ENCODE peak calls at places on chromosomes 13 and 19, in six cellular contexts. A, X, F, B, V and H are unnamed samples.

GRCh38 chr19:35790981-35791813 is 15.8 kb downstream of the ARHGAP33 start:
- DNase-seq in A (no peak), X (no peak), F (no peak), B (no peak), V (peak), H (no peak)

GRCh38 chr13:44412341-44412935 is 38.8 kb downstream of the SERP2 start:
- DNase-seq in A (no peak), X (no peak), F (no peak), B (no peak), V (no peak), H (no peak)

GRCh38 chr13:93227280-93227905 is 786 bp downstream of the GPC6 start:
- DNase-seq in A (no peak), X (peak), F (peak), B (no peak), V (peak), H (no peak)

GRCh38 chr13:52850396-52851152 is 2.1 kb upstream of the PCDH8 start:
- DNase-seq in A (peak), X (peak), F (peak), B (no peak), V (peak), H (peak)

GRCh38 chr13:39023316-39023715 is 14.6 kb downstream of the PROSER1 start:
- DNase-seq in A (no peak), X (no peak), F (no peak), B (no peak), V (no peak), H (no peak)

GRCh38 chr13:24834902-24835510 is 71.0 kb downstream of the RNF17 start:
- DNase-seq in A (peak), X (no peak), F (no peak), B (no peak), V (no peak), H (no peak)

GRCh38 chr19:4328243-4328990 is 10.2 kb downstream of the STAP2 start:
- DNase-seq in A (peak), X (peak), F (peak), B (peak), V (no peak), H (peak)

GRCh38 chr13:19075418-19075817 is 106.2 kb downstream of the TUBA3C start:
- DNase-seq in A (no peak), X (no peak), F (no peak), B (no peak), V (no peak), H (no peak)

GRCh38 chr19:35639321-35639639 is 2.3 kb upstream of the ETV2 start:
- DNase-seq in A (no peak), X (no peak), F (no peak), B (no peak), V (no peak), H (no peak)

GRCh38 chr19:20307127-20307526 is 140.1 kb downstream of the ZNF486 start:
- DNase-seq in A (no peak), X (no peak), F (no peak), B (no peak), V (no peak), H (no peak)

GRCh38 chr19:6717441-6717971 is 2.9 kb downstream of the C3 start:
- DNase-seq in A (no peak), X (no peak), F (no peak), B (no peak), V (no peak), H (no peak)

GRCh38 chr19:42555317-42555716 is 27.0 kb upstream of the CEACAM1 start:
- DNase-seq in A (no peak), X (no peak), F (no peak), B (no peak), V (no peak), H (no peak)

DNA sequence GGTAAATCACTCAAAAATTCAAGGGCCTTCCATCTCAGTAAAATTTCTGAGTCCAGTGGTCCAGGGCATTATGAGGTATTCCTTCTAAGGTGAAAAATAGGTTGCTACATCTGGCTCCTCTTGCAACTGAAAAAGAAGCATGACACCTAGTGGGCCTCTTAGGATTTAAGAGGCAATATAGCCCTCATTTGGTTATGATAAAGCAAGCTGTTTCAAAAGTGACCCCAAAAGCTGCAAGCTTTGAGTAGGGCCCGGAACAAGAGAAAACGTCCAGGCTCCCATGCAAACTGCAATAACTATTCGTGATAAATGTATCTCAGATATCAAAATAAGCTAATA is 1910.2 kb upstream of the PRR20A start:
- DNase-seq in A (no peak), X (no peak), F (no peak), B (no peak), V (no peak), H (no peak)
- TF ChIP-seq POLR2A in A (no peak), X (no peak), F (no peak), B (no peak), V (no peak), H (no peak)

GRCh38 chr19:12156254-12157058 is at the start of gene ZNF625:
- DNase-seq in A (no peak), X (peak), F (peak), B (peak), V (peak), H (peak)
- TF ChIP-seq TAF1 in A (no peak), X (no peak), F (peak), B (peak), V (peak), H (no peak)

GRCh38 chr13:74287672-74288169 is 153.5 kb upstream of the KLF12 start:
- DNase-seq in A (no peak), X (no peak), F (peak), B (no peak), V (peak), H (no peak)
- TF ChIP-seq POLR2AphosphoS5 in A (no peak), X (no peak), F (no peak), B (no peak), V (no peak), H (no peak)

DNA sequence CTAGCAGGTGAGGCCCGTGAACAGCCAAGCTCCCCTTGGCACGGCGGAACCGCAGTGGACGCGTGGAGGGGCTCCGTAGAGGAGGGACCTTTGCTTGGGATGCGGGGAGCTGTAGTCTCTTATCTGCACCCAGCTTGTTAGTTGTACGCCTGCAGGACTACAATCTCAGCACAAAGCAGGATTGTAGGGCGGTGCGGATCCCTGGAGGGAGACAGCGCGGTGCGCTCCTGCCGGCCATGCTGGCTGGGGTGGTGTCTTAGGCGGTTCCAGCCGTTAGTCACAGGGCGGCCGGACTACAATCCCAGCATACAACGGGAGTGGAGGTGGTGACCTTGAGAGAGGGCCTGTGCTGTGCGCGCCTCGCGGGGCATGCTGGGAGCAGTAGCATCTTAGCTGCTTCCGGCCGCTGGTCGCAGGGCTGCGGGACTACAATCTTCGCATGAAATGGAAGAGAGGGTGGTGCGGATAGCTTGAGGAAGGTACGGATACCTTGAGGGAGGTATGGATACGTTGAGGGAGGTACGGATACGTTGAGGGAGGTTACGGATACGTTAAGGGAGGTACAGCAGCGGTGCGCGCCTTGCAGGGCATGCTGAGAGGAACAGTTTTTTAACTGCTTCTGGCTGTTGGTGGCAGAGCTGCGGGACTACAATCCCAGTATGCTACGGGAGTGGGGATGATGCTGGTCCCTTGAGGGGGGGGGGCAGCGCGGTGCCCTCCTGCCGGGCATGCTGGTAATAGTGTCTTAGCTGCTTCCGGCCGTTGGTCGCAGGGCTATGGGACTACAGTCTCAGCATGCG is 1419.1 kb downstream of the UQCRFS1 start:
- DNase-seq in A (peak), X (peak), F (peak), B (peak), V (peak), H (peak)
- TF ChIP-seq POLR2A in A (peak), X (peak), F (no peak), B (peak), V (peak), H (peak)

GRCh38 chr19:15812059-15812722 is 3.3 kb downstream of the OR10H1 start:
- DNase-seq in A (peak), X (no peak), F (no peak), B (no peak), V (no peak), H (no peak)
- TF ChIP-seq TAF1 in A (no peak), X (no peak), F (no peak), B (no peak), V (no peak), H (no peak)

GRCh38 chr19:48361912-48362311 is 1.8 kb downstream of the TMEM143 start:
- DNase-seq in A (no peak), X (no peak), F (no peak), B (no peak), V (no peak), H (no peak)
- TF ChIP-seq POLR2AphosphoS5 in A (no peak), X (no peak), F (no peak), B (no peak), V (no peak), H (no peak)

DNA sequence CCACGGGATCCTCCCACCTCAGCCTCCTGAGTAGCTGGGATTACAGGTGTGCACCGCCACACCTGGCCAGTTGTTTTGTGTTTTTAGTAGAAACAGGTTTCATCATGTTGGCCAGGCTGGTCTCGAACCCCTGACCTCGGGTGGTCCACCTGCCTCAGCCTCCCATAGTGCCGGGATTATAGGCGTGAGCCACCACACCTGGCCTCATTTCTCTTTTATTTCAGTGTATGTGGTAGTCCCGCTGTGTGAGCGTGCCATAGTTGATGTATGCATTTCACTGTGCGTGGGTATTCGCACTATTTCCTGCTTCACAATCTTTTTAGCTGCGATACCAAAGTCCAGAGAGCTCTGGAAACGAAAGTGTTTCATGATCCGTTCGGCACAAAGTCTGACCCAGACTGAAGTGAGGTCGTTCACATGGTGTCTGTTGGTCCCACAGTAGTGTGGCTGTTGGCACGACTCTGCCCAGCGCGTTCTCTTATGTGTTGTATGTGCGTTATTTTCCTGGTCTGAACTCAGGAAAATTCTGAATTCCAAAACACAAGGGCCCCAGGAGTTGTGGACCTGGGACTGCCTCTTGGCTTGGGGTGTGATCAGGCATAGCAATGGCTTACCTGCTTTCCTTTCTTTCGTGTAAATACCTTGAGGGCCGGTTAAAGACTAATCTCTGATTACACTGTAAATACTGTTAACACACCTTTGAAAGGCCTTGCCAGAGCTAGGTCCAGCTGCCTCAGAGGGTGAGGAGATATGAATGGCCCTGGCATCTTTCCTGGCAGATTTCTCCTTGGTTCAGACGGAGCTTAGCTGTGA is 8.6 kb downstream of the EPN1 start:
- DNase-seq in A (no peak), X (no peak), F (no peak), B (no peak), V (peak), H (no peak)
- TF ChIP-seq POLR2A in A (no peak), X (no peak), F (no peak), B (no peak), V (peak), H (no peak)

DNA sequence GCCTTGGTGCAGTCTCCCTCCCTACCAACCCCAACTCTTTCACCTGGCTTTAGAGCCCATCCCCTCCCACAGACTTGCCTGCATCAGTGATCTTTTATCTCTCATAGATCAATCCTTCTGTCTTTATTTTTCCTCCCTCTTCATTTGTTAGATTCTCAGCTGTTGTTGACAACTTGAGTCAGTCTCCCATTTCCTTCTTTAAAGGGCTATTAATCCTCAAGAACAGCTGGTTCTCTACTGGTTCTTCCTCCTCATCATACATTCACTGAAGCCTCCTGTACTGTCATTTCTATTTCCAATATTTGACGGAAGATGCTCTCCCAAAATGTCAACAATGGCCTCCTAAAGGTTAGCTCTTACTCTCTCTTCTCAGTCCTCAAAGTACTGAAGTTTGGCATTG is 408.2 kb downstream of the TBC1D4 start:
- DNase-seq in A (no peak), X (no peak), F (no peak), B (no peak), V (no peak), H (no peak)
- TF ChIP-seq TAF1 in A (no peak), X (no peak), F (no peak), B (no peak), V (no peak), H (no peak)

GRCh38 chr13:110615322-110616102 is at the start of gene NAXD:
- DNase-seq in A (peak), X (peak), F (peak), B (peak), V (peak), H (peak)

GRCh38 chr13:110618780-110619179 is 3.4 kb downstream of the NAXD start:
- DNase-seq in A (no peak), X (no peak), F (no peak), B (no peak), V (no peak), H (no peak)

GRCh38 chr13:110616103-110617101 is 1.1 kb downstream of the NAXD start:
- DNase-seq in A (peak), X (no peak), F (peak), B (no peak), V (peak), H (peak)

GRCh38 chr13:110618167-110618566 is 2.8 kb downstream of the NAXD start:
- DNase-seq in A (no peak), X (no peak), F (no peak), B (no peak), V (no peak), H (no peak)

DNA sequence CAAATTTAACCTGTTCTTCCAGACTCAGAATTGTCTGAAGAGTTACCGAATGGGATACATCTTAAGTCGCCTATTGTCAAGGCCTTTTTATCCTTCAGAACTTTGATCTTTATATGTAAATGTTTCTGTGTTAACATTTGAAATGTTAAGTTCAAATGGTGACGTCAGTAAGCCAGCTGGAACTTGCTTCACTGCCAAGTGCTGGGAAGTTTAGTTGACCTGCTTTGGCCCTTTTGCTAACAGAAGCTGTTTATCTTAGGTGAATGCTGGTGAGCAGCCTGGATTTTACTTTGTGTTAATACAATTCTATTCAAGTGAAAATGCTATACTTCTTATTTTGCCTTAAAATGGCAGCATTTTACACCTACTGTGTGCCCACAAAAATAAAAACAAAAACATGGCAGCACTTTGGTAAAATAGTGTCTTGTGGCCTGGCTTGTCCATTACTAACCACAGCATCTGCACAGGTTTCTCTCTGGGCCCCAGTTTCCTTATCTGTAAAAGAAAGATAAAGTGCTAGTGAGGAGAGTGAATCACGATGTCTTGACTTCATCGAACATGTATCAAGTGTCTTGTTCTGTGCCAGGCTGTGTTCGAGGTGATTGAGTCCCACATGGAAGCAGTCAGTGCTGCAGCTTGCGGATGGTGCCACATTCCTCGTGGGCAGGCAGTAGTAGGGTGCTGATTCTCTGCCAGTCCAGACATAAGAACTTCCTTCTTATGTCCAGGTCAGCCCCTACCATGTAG is 2.2 kb downstream of the NAXD start:
- DNase-seq in A (peak), X (no peak), F (no peak), B (no peak), V (peak), H (no peak)
- TF ChIP-seq POLR2AphosphoS5 in A (no peak), X (no peak), F (no peak), B (no peak), V (no peak), H (no peak)